ENCODE peak calls at places on chromosomes 13 and 19, in six cellular contexts. U is mammary epithelial cell; Q is CD8-positive, alpha-beta T cell; S is transverse colon; E is suprapubic skin; C is heart left ventricle. K is an unnamed sample.

GRCh38 chr19:29676586-29676985 is 11.3 kb downstream of the PLEKHF1 start:
- DNase-seq in C (peak), U (no peak), S (no peak), E (no peak), Q (no peak), K (no peak)

GRCh38 chr19:10111405-10111811 is at the start of gene P2RY11:
- DNase-seq in Q (no peak), C (no peak), E (no peak), S (peak), U (no peak), K (no peak)

GRCh38 chr19:40411958-40412499 is 1.1 kb downstream of the PRX start:
- DNase-seq in S (no peak), E (no peak), U (no peak), C (no peak), Q (no peak), K (no peak)

GRCh38 chr13:48412881-48413351 is at the start of gene LPAR6:
- DNase-seq in Q (no peak), U (peak), S (no peak), E (no peak), C (peak), K (no peak)

GRCh38 chr19:5147074-5147970 is 178.4 kb downstream of the KDM4B start:
- DNase-seq in E (no peak), U (no peak), Q (no peak), C (no peak), S (no peak), K (no peak)

GRCh38 chr13:79904581-79904980 is 423.6 kb downstream of the NDFIP2 start:
- DNase-seq in E (no peak), S (no peak), Q (no peak), C (no peak), U (no peak), K (no peak)

GRCh38 chr19:10927691-10928562 is 512 bp downstream of the YIPF2 start:
- DNase-seq in S (no peak), U (no peak), C (no peak), E (no peak), Q (no peak), K (no peak)

GRCh38 chr13:95288899-95289500 is 12.3 kb downstream of the ABCC4 start:
- DNase-seq in U (no peak), S (no peak), C (no peak), E (no peak), Q (no peak), K (no peak)

GRCh38 chr19:13684021-13684420 is 80.3 kb upstream of the MRI1 start:
- DNase-seq in C (no peak), E (no peak), Q (no peak), U (no peak), S (no peak), K (no peak)

GRCh38 chr13:28338202-28338601 is 156.7 kb downstream of the FLT1 start:
- DNase-seq in E (no peak), C (peak), U (no peak), Q (no peak), S (no peak), K (no peak)

GRCh38 chr13:110689711-110690110 is 16.2 kb downstream of the CARS2 start:
- DNase-seq in C (no peak), E (peak), U (no peak), Q (no peak), S (no peak), K (no peak)

GRCh38 chr13:33870046-33870668 is 52.2 kb downstream of the RFC3 start:
- DNase-seq in U (no peak), E (no peak), Q (no peak), C (no peak), S (no peak), K (no peak)

GRCh38 chr19:16376241-16376640 is 51.6 kb downstream of the KLF2 start:
- DNase-seq in E (no peak), U (no peak), Q (no peak), C (no peak), S (no peak), K (no peak)

GRCh38 chr13:70088926-70089325 is 18.7 kb upstream of the ATXN8OS start:
- DNase-seq in S (no peak), E (no peak), U (no peak), C (no peak), Q (no peak), K (no peak)

GRCh38 chr13:25816239-25816638 is 235.6 kb downstream of the SHISA2 start:
- DNase-seq in Q (no peak), C (no peak), U (no peak), S (no peak), E (no peak), K (peak)

GRCh38 chr19:8252922-8253589 is 43.9 kb downstream of the CERS4 start:
- DNase-seq in U (peak), E (peak), C (peak), S (peak), Q (peak), K (peak)

GRCh38 chr19:14370169-14370998 is 10.9 kb upstream of the ADGRE5 start:
- DNase-seq in C (no peak), E (no peak), Q (peak), S (no peak), U (no peak), K (no peak)

GRCh38 chr19:33280351-33280921 is 21.9 kb downstream of the CEBPA start:
- DNase-seq in S (no peak), U (no peak), C (no peak), E (no peak), Q (no peak), K (no peak)

GRCh38 chr19:49772850-49773432 is 6.1 kb downstream of the AP2A1 start:
- DNase-seq in C (no peak), S (no peak), U (no peak), Q (no peak), E (no peak), K (no peak)

GRCh38 chr13:113139580-113139979 is 17.0 kb downstream of the F10 start:
- DNase-seq in Q (no peak), C (no peak), S (no peak), E (no peak), U (no peak), K (no peak)

GRCh38 chr19:7847664-7848063 is 17.6 kb downstream of the EVI5L start:
- DNase-seq in S (no peak), C (peak), E (no peak), U (no peak), Q (no peak), K (no peak)

GRCh38 chr19:32719611-32720059 is at the start of gene TDRD12:
- DNase-seq in C (no peak), E (no peak), U (no peak), Q (no peak), S (no peak), K (no peak)

GRCh38 chr13:113636266-113636963 is 21.6 kb downstream of the ATP4B start:
- DNase-seq in C (no peak), E (peak), Q (no peak), U (no peak), S (no peak), K (no peak)

GRCh38 chr19:6224308-6224675 is 55.5 kb downstream of the MLLT1 start:
- DNase-seq in C (no peak), Q (no peak), E (no peak), U (no peak), S (no peak), K (no peak)

GRCh38 chr13:32135655-32136054 is 104.1 kb downstream of the FRY start:
- DNase-seq in U (peak), C (no peak), Q (no peak), E (no peak), S (no peak), K (no peak)

GRCh38 chr13:59755647-59756290 is 408.0 kb downstream of the DIAPH3 start:
- DNase-seq in C (no peak), Q (no peak), U (peak), S (no peak), E (no peak), K (no peak)

GRCh38 chr13:40550130-40550529 is 116.3 kb downstream of the FOXO1 start:
- DNase-seq in Q (no peak), U (peak), S (no peak), E (no peak), C (no peak), K (no peak)

GRCh38 chr13:24651718-24652345 is 28.4 kb upstream of the ATP12A start:
- DNase-seq in U (peak), Q (no peak), E (no peak), C (no peak), S (peak), K (no peak)

GRCh38 chr19:7515091-7515470 is 822 bp upstream of the ZNF358 start:
- DNase-seq in U (no peak), S (peak), C (no peak), Q (no peak), E (no peak), K (no peak)

GRCh38 chr13:18944501-18945068 is 237.0 kb downstream of the TUBA3C start:
- DNase-seq in Q (no peak), U (no peak), C (no peak), S (no peak), E (peak), K (no peak)

GRCh38 chr13:105370011-105370645 is 1165.3 kb downstream of the EFNB2 start:
- DNase-seq in C (no peak), S (no peak), E (no peak), U (no peak), Q (no peak), K (no peak)

GRCh38 chr13:44368062-44368591 is 5.5 kb upstream of the SERP2 start:
- DNase-seq in S (no peak), U (no peak), Q (no peak), E (no peak), C (no peak), K (no peak)

GRCh38 chr19:47097396-47098217 is 16.0 kb downstream of the ZC3H4 start:
- DNase-seq in S (peak), E (peak), U (peak), Q (no peak), C (peak), K (peak)

GRCh38 chr19:47094557-47095517 is 18.7 kb downstream of the ZC3H4 start:
- DNase-seq in E (no peak), Q (peak), U (no peak), C (no peak), S (peak), K (peak)

GRCh38 chr19:47093841-47094240 is 19.7 kb downstream of the ZC3H4 start:
- DNase-seq in S (no peak), E (no peak), U (no peak), C (no peak), Q (no peak), K (no peak)

GRCh38 chr19:47096721-47097120 is 16.9 kb downstream of the ZC3H4 start:
- DNase-seq in C (no peak), S (peak), U (no peak), Q (no peak), E (no peak), K (no peak)

DNA sequence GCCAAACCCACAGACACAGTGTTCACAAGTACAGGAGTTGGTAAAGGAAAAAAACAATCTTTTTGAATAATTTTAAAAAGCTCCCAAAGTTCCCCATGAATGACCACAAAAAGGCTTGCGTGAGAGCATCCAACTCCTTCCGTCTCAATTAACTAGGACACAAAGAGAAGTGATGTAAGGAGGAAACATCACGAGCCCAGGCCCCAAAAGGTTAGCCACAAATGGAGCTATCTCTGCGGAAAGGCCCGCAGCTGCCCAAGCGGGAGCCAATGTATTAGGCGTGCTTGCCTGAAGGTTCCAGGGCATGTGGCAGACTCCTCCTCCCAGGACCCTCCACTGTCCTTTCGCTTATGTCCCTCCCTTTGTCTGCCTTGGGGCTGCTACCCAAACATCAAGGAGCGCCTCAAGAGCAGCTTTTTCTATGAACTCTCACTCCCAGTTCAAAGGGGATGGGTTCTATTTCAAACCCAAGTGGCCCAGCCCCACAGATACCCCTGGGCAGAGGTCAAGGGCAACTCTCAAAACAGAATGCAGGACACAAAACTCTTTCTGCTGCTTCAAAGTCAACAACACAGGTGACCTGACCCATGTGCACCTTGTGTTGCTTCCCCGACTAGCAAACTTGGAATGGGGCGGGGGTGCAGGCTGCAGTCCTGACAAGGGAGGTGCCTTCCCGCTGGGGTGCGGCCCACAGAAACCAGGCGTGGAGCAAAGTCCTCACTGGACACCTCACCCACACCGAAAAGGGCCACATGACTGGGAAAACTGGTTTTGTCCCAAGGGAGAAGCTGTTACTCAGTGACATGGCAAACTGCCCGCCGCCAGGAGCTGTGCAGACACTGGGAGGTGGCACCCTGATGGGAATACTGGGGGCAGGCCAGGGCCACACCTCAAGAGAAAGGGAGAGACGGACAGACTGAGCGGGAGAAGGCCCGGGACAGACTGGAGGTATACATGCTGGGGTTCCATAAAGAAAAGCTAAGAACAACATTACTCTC is 17.6 kb downstream of the ZC3H4 start:
- DNase-seq in U (peak), C (peak), E (peak), S (peak), Q (no peak), K (peak)
- H3K4me3 ChIP-seq in U (no peak), C (no peak), E (no peak), S (no peak), Q (no peak), K (no peak)

DNA sequence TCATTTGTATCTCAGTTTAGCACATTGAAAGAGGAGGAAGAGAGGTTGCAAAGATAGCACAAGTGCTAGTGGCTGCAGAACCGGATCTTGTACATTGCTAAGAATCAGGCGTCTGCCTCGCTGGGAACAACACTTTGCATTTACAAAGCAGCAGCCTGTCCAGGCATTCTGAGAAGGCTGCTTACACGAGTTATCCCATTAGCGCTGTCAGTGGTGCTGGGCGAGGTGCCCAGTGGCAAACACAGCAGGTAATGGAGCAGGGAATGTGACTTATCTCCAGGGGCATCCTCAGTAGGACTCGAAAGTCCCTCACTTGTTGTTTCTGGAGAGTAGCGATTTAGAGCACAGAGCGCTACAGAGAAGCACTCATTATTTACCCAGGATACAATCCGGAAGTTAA is 209.6 kb downstream of the OLFM4 start:
- DNase-seq in E (no peak), C (no peak), S (no peak), U (no peak), Q (no peak), K (no peak)
- TF ChIP-seq CTCF in E (no peak), C (no peak), S (no peak), U (no peak), Q (no peak), K (no peak)

GRCh38 chr19:829129-829758 is 1.6 kb downstream of the AZU1 start:
- DNase-seq in C (no peak), U (no peak), E (no peak), Q (no peak), S (no peak), K (no peak)

GRCh38 chr19:824885-825284 is 2.8 kb upstream of the AZU1 start:
- DNase-seq in S (no peak), U (no peak), E (no peak), C (no peak), Q (no peak), K (no peak)

GRCh38 chr19:827314-827709 is 325 bp upstream of the AZU1 start:
- DNase-seq in U (no peak), E (no peak), S (no peak), Q (no peak), C (no peak), K (no peak)

GRCh38 chr19:825897-826640 is 1.6 kb upstream of the AZU1 start:
- DNase-seq in U (no peak), Q (no peak), C (no peak), S (no peak), E (no peak), K (no peak)

DNA sequence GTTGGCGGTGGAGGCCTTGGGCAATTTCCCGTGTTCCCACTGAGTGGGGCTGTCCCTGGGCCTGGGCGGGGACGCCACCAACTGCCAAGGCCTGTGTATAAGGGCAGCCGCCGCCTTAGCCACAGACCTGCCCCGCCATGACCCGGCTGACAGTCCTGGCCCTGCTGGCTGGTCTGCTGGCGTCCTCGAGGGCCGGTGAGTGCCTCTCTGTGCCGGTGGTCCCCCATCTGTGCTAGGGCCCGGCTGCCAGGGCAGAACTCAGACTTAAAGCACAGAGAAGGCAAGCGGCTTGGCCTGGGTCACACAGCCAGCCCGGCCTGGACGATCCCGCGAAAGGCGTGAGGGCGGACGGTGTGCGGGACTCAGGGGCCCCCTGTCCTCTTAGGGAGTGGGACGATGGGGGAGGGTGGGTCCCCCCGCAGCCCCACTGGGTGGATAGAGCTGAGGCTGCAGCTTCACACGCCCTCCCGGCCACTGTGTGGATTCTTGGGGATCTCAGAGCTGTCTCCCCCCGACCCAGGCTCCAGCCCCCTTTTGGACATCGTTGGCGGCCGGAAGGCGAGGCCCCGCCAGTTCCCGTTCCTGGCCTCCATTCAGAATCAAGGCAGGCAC is at the start of gene AZU1:
- DNase-seq in E (no peak), U (no peak), S (peak), C (no peak), Q (no peak), K (no peak)
- H3K27ac ChIP-seq in E (no peak), U (no peak), S (no peak), C (no peak), Q (no peak), K (no peak)

GRCh38 chr19:44749994-44750393 is 1.5 kb downstream of the BCL3 start:
- DNase-seq in U (no peak), Q (no peak), S (no peak), C (no peak), E (no peak), K (no peak)
- H3K4me3 ChIP-seq in U (peak), Q (no peak), S (no peak), C (peak), E (peak), K (peak)

GRCh38 chr19:3821156-3821555 is 35.0 kb upstream of the MATK start:
- DNase-seq in C (no peak), Q (no peak), E (no peak), S (no peak), U (no peak), K (no peak)

GRCh38 chr19:3822683-3823344 is 36.6 kb upstream of the MATK start:
- DNase-seq in S (no peak), E (no peak), U (no peak), Q (no peak), C (no peak), K (no peak)

GRCh38 chr19:3821857-3822364 is 35.7 kb upstream of the MATK start:
- DNase-seq in S (peak), E (no peak), Q (peak), C (peak), U (no peak), K (peak)

GRCh38 chr19:3825286-3825956 is 39.2 kb upstream of the MATK start:
- DNase-seq in S (no peak), E (no peak), C (no peak), Q (no peak), U (no peak), K (no peak)

DNA sequence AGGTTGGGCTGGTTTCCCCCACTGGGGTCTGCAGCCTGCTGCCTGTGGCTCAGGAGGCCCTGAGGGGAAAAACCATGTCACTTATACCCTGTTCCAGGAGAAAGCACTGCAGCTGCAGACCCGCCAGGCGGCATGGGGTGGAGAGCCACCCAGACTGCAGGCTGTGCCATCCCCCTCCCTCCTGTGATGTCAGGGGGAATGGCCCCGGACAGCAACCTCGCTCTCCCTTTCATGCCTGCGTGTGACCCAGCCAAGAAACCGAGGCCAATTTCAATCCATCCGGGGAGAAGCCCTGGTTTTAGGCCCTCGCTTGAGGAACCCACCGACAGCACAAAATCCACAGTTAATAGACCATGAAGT is 37.1 kb upstream of the MATK start:
- DNase-seq in E (no peak), U (no peak), Q (no peak), S (no peak), C (no peak), K (no peak)
- TF ChIP-seq CTCF in E (no peak), U (no peak), Q (no peak), S (no peak), C (no peak), K (no peak)

GRCh38 chr13:46211521-46212351 is at the start of gene LRRC63:
- DNase-seq in U (peak), S (peak), C (peak), E (peak), Q (peak), K (peak)
- H3K27ac ChIP-seq in U (no peak), S (peak), C (no peak), E (peak), Q (peak), K (no peak)

GRCh38 chr19:513368-514165 is 6.3 kb downstream of the TPGS1 start:
- DNase-seq in Q (no peak), U (no peak), C (no peak), S (no peak), E (no peak), K (no peak)

GRCh38 chr19:510606-511100 is 3.4 kb downstream of the TPGS1 start:
- DNase-seq in Q (peak), E (peak), U (peak), C (peak), S (peak), K (peak)

GRCh38 chr19:512548-513365 is 5.5 kb downstream of the TPGS1 start:
- DNase-seq in E (no peak), Q (no peak), S (no peak), U (no peak), C (no peak), K (peak)

GRCh38 chr19:508204-509150 is 1.2 kb downstream of the TPGS1 start:
- DNase-seq in C (no peak), E (no peak), Q (no peak), U (no peak), S (no peak), K (no peak)

GRCh38 chr19:511101-511841 is 4.0 kb downstream of the TPGS1 start:
- DNase-seq in E (no peak), U (peak), C (peak), S (peak), Q (peak), K (no peak)
- H3K4me3 ChIP-seq in E (peak), U (no peak), C (no peak), S (no peak), Q (peak), K (peak)

K was measured in lung.